ENCODE peak calls at places on chromosome 15, in ten cellular contexts. One of them, this sample, is unnamed.

GRCh38 chr15:51024735-51025453 is 69.8 kb downstream of the TNFAIP8L3 start:
- DNase-seq in HCT116: no peak
- DNase-seq in CD8-positive, alpha-beta T cell: no peak
- DNase-seq in tibial nerve: no peak
- DNase-seq in RWPE2: peak
- DNase-seq in upper lobe of left lung: no peak
- DNase-seq in transverse colon: no peak
- DNase-seq in left lung: no peak
- DNase-seq in A549: no peak
- DNase-seq in gastrocnemius medialis: peak
- DNase-seq in this sample: no peak

GRCh38 chr15:52146261-52146660 is 33.7 kb upstream of the BCL2L10 start:
- DNase-seq in transverse colon: no peak
- DNase-seq in HCT116: no peak
- DNase-seq in RWPE2: no peak
- DNase-seq in upper lobe of left lung: no peak
- DNase-seq in A549: no peak
- DNase-seq in tibial nerve: no peak
- DNase-seq in left lung: no peak
- DNase-seq in CD8-positive, alpha-beta T cell: no peak
- DNase-seq in gastrocnemius medialis: no peak
- DNase-seq in this sample: no peak

GRCh38 chr15:69478259-69478687 is 25.7 kb downstream of the RPLP1 start:
- DNase-seq in CD8-positive, alpha-beta T cell: peak
- DNase-seq in tibial nerve: no peak
- DNase-seq in RWPE2: peak
- DNase-seq in A549: peak
- DNase-seq in transverse colon: peak
- DNase-seq in gastrocnemius medialis: no peak
- DNase-seq in left lung: no peak
- DNase-seq in HCT116: peak
- DNase-seq in upper lobe of left lung: no peak
- DNase-seq in this sample: peak

GRCh38 chr15:61794276-61794675 is 266.0 kb downstream of the VPS13C start:
- DNase-seq in upper lobe of left lung: no peak
- DNase-seq in A549: no peak
- DNase-seq in HCT116: no peak
- DNase-seq in transverse colon: no peak
- DNase-seq in gastrocnemius medialis: no peak
- DNase-seq in RWPE2: no peak
- DNase-seq in CD8-positive, alpha-beta T cell: no peak
- DNase-seq in tibial nerve: no peak
- DNase-seq in left lung: no peak
- DNase-seq in this sample: no peak

GRCh38 chr15:70062321-70062956 is 35.3 kb downstream of the TLE3 start:
- DNase-seq in tibial nerve: peak
- DNase-seq in CD8-positive, alpha-beta T cell: no peak
- DNase-seq in RWPE2: no peak
- DNase-seq in left lung: peak
- DNase-seq in A549: no peak
- DNase-seq in transverse colon: peak
- DNase-seq in HCT116: no peak
- DNase-seq in upper lobe of left lung: no peak
- DNase-seq in gastrocnemius medialis: peak
- DNase-seq in this sample: no peak

GRCh38 chr15:73287019-73287418 is 81.7 kb downstream of the HCN4 start:
- DNase-seq in RWPE2: no peak
- DNase-seq in gastrocnemius medialis: no peak
- DNase-seq in left lung: no peak
- DNase-seq in A549: no peak
- DNase-seq in upper lobe of left lung: no peak
- DNase-seq in HCT116: no peak
- DNase-seq in CD8-positive, alpha-beta T cell: no peak
- DNase-seq in tibial nerve: no peak
- DNase-seq in transverse colon: no peak
- DNase-seq in this sample: no peak

GRCh38 chr15:40420071-40420713 is 14.6 kb downstream of the IVD start:
- DNase-seq in CD8-positive, alpha-beta T cell: no peak
- DNase-seq in A549: no peak
- DNase-seq in HCT116: no peak
- DNase-seq in RWPE2: no peak
- DNase-seq in left lung: no peak
- DNase-seq in transverse colon: no peak
- DNase-seq in gastrocnemius medialis: no peak
- DNase-seq in upper lobe of left lung: no peak
- DNase-seq in tibial nerve: no peak
- DNase-seq in this sample: no peak

GRCh38 chr15:69034352-69034751 is 19.9 kb downstream of the NOX5 start:
- DNase-seq in left lung: no peak
- DNase-seq in tibial nerve: no peak
- DNase-seq in CD8-positive, alpha-beta T cell: no peak
- DNase-seq in upper lobe of left lung: no peak
- DNase-seq in RWPE2: no peak
- DNase-seq in A549: no peak
- DNase-seq in gastrocnemius medialis: no peak
- DNase-seq in HCT116: no peak
- DNase-seq in transverse colon: no peak
- DNase-seq in this sample: no peak

GRCh38 chr15:42921049-42921731 is 612 bp upstream of the TTBK2 start:
- DNase-seq in HCT116: no peak
- DNase-seq in CD8-positive, alpha-beta T cell: peak
- DNase-seq in transverse colon: peak
- DNase-seq in upper lobe of left lung: peak
- DNase-seq in gastrocnemius medialis: peak
- DNase-seq in A549: no peak
- DNase-seq in RWPE2: no peak
- DNase-seq in tibial nerve: peak
- DNase-seq in left lung: peak
- DNase-seq in this sample: peak

GRCh38 chr15:45276851-45277250 is 24.8 kb downstream of the SLC28A2 start:
- DNase-seq in A549: peak
- DNase-seq in transverse colon: no peak
- DNase-seq in left lung: no peak
- DNase-seq in upper lobe of left lung: no peak
- DNase-seq in tibial nerve: peak
- DNase-seq in HCT116: no peak
- DNase-seq in CD8-positive, alpha-beta T cell: no peak
- DNase-seq in gastrocnemius medialis: no peak
- DNase-seq in RWPE2: no peak
- DNase-seq in this sample: no peak

GRCh38 chr15:87576486-87577176 is 679.9 kb downstream of the NTRK3 start:
- DNase-seq in A549: no peak
- DNase-seq in transverse colon: no peak
- DNase-seq in left lung: no peak
- DNase-seq in HCT116: no peak
- DNase-seq in CD8-positive, alpha-beta T cell: no peak
- DNase-seq in tibial nerve: no peak
- DNase-seq in upper lobe of left lung: no peak
- DNase-seq in gastrocnemius medialis: no peak
- DNase-seq in RWPE2: no peak
- DNase-seq in this sample: no peak

GRCh38 chr15:40248006-40248783 is 9.3 kb downstream of the PAK6 start:
- DNase-seq in HCT116: no peak
- DNase-seq in gastrocnemius medialis: no peak
- DNase-seq in upper lobe of left lung: peak
- DNase-seq in CD8-positive, alpha-beta T cell: no peak
- DNase-seq in transverse colon: no peak
- DNase-seq in A549: no peak
- DNase-seq in left lung: peak
- DNase-seq in tibial nerve: no peak
- DNase-seq in RWPE2: peak
- DNase-seq in this sample: no peak

GRCh38 chr15:70748281-70748747 is 15.0 kb downstream of the UACA start:
- DNase-seq in A549: no peak
- DNase-seq in transverse colon: no peak
- DNase-seq in HCT116: no peak
- DNase-seq in RWPE2: no peak
- DNase-seq in upper lobe of left lung: peak
- DNase-seq in gastrocnemius medialis: peak
- DNase-seq in tibial nerve: peak
- DNase-seq in CD8-positive, alpha-beta T cell: no peak
- DNase-seq in left lung: peak
- DNase-seq in this sample: no peak

GRCh38 chr15:57752426-57752825 is 45.9 kb downstream of the POLR2M start:
- DNase-seq in A549: peak
- DNase-seq in RWPE2: no peak
- DNase-seq in left lung: no peak
- DNase-seq in tibial nerve: no peak
- DNase-seq in gastrocnemius medialis: no peak
- DNase-seq in HCT116: no peak
- DNase-seq in CD8-positive, alpha-beta T cell: no peak
- DNase-seq in transverse colon: no peak
- DNase-seq in upper lobe of left lung: peak
- DNase-seq in this sample: no peak

DNA sequence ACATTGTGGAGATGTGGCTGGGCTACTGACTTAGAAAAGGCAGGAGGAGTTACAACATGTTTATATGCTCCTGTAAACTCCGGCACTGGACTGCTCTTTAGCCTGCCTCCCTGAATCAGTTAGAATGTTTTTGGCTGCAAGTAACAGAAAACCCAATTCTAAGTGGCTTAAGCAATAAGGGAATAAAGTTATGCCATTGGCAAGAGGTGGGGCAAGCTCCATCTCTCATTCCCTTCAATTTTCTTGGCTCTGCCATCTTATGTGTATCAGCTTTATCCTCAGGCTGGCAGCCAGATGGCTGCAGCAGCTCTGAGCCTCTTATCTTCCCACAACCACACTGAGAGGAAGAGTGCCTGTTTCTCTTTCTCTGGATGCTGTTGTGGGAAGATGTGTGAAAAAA is 22.4 kb upstream of the MEIS2 start:
- DNase-seq in gastrocnemius medialis: no peak
- DNase-seq in A549: no peak
- DNase-seq in RWPE2: no peak
- DNase-seq in tibial nerve: no peak
- DNase-seq in left lung: no peak
- DNase-seq in CD8-positive, alpha-beta T cell: no peak
- DNase-seq in HCT116: no peak
- DNase-seq in upper lobe of left lung: no peak
- DNase-seq in transverse colon: no peak
- DNase-seq in this sample: no peak
- TF ChIP-seq CTCF in gastrocnemius medialis: no peak
- TF ChIP-seq CTCF in A549: no peak
- TF ChIP-seq CTCF in RWPE2: no peak
- TF ChIP-seq CTCF in tibial nerve: no peak
- TF ChIP-seq CTCF in left lung: no peak
- TF ChIP-seq CTCF in CD8-positive, alpha-beta T cell: no peak
- TF ChIP-seq CTCF in HCT116: no peak
- TF ChIP-seq CTCF in upper lobe of left lung: no peak
- TF ChIP-seq CTCF in transverse colon: no peak
- TF ChIP-seq CTCF in this sample: no peak

DNA sequence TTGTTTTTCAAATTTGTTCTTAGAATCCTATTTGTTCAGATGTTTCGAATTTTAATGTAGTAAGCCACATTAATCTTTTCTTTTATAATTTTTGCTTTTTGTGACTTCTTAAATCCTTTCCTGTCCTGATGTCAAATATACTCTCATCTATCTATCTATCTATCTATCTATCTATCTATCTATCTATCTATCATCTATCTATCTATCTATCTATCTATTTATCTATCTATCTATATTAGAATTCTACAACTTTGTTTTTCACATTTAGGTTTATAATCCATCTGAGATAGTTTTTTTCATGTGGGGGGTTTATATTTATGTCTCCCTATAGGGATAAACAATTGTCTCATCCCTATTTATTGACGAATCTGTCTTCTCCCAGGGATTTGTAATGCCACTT is 32.1 kb downstream of the CTXND1 start:
- DNase-seq in tibial nerve: no peak
- DNase-seq in left lung: no peak
- DNase-seq in transverse colon: no peak
- DNase-seq in A549: no peak
- DNase-seq in CD8-positive, alpha-beta T cell: no peak
- DNase-seq in RWPE2: no peak
- DNase-seq in HCT116: no peak
- DNase-seq in upper lobe of left lung: no peak
- DNase-seq in gastrocnemius medialis: no peak
- DNase-seq in this sample: no peak
- H3K27ac ChIP-seq in tibial nerve: no peak
- H3K27ac ChIP-seq in left lung: no peak
- H3K27ac ChIP-seq in transverse colon: no peak
- H3K27ac ChIP-seq in A549: no peak
- H3K27ac ChIP-seq in CD8-positive, alpha-beta T cell: no peak
- H3K27ac ChIP-seq in RWPE2: no peak
- H3K27ac ChIP-seq in HCT116: no peak
- H3K27ac ChIP-seq in upper lobe of left lung: no peak
- H3K27ac ChIP-seq in gastrocnemius medialis: no peak
- H3K27ac ChIP-seq in this sample: no peak

GRCh38 chr15:74303741-74304309 is 63.6 kb downstream of the CYP11A1 start:
- DNase-seq in left lung: no peak
- DNase-seq in gastrocnemius medialis: no peak
- DNase-seq in HCT116: no peak
- DNase-seq in tibial nerve: no peak
- DNase-seq in upper lobe of left lung: no peak
- DNase-seq in A549: no peak
- DNase-seq in transverse colon: no peak
- DNase-seq in RWPE2: no peak
- DNase-seq in CD8-positive, alpha-beta T cell: no peak
- DNase-seq in this sample: no peak
- H3K4me3 ChIP-seq in left lung: no peak
- H3K4me3 ChIP-seq in gastrocnemius medialis: no peak
- H3K4me3 ChIP-seq in HCT116: no peak
- H3K4me3 ChIP-seq in tibial nerve: no peak
- H3K4me3 ChIP-seq in upper lobe of left lung: no peak
- H3K4me3 ChIP-seq in A549: no peak
- H3K4me3 ChIP-seq in transverse colon: no peak
- H3K4me3 ChIP-seq in RWPE2: no peak
- H3K4me3 ChIP-seq in CD8-positive, alpha-beta T cell: no peak
- H3K4me3 ChIP-seq in this sample: no peak

DNA sequence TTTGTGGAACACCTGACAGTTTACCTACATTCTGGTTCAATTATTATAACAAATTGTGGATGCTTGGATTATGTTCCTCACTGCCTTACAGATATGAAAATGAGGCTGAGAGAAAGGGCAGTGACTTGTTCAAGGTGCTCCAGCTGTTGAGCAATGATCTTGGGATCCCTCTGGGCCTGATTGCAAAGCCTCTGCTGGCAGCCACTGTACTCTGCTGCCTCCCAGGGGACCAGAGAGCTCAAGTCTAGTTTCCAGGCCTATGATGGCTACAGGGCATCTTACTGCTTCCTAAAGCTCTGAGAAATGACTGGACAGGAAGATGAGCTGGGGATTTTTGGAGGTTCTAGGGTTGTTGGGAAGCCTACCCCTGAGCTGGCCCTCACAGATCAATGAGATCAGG is 2.3 kb upstream of the SHC4 start:
- DNase-seq in upper lobe of left lung: no peak
- DNase-seq in gastrocnemius medialis: no peak
- DNase-seq in tibial nerve: no peak
- DNase-seq in CD8-positive, alpha-beta T cell: no peak
- DNase-seq in HCT116: peak
- DNase-seq in left lung: no peak
- DNase-seq in transverse colon: no peak
- DNase-seq in A549: peak
- DNase-seq in RWPE2: no peak
- DNase-seq in this sample: no peak
- TF ChIP-seq CTCF in upper lobe of left lung: no peak
- TF ChIP-seq CTCF in gastrocnemius medialis: no peak
- TF ChIP-seq CTCF in tibial nerve: peak
- TF ChIP-seq CTCF in CD8-positive, alpha-beta T cell: no peak
- TF ChIP-seq CTCF in HCT116: peak
- TF ChIP-seq CTCF in left lung: no peak
- TF ChIP-seq CTCF in transverse colon: no peak
- TF ChIP-seq CTCF in A549: peak
- TF ChIP-seq CTCF in RWPE2: peak
- TF ChIP-seq CTCF in this sample: no peak

GRCh38 chr15:31304736-31305365 is 21.8 kb upstream of the KLF13 start:
- DNase-seq in CD8-positive, alpha-beta T cell: no peak
- DNase-seq in tibial nerve: no peak
- DNase-seq in gastrocnemius medialis: peak
- DNase-seq in RWPE2: no peak
- DNase-seq in A549: no peak
- DNase-seq in left lung: no peak
- DNase-seq in upper lobe of left lung: no peak
- DNase-seq in HCT116: no peak
- DNase-seq in transverse colon: no peak
- DNase-seq in this sample: no peak
- H3K27ac ChIP-seq in CD8-positive, alpha-beta T cell: no peak
- H3K27ac ChIP-seq in tibial nerve: no peak
- H3K27ac ChIP-seq in gastrocnemius medialis: no peak
- H3K27ac ChIP-seq in RWPE2: no peak
- H3K27ac ChIP-seq in A549: no peak
- H3K27ac ChIP-seq in left lung: no peak
- H3K27ac ChIP-seq in upper lobe of left lung: no peak
- H3K27ac ChIP-seq in HCT116: no peak
- H3K27ac ChIP-seq in transverse colon: no peak
- H3K27ac ChIP-seq in this sample: no peak